ENCODE peak calls at places on chromosomes 16 and 17, in four cellular contexts. One of them, this sample, is unnamed. For H3K4me1, the result is how much of the 10 kb centered on the place peaks cover.

GRCh38 chr17:43750154-43750553 is 8.4 kb downstream of the SOST start:
- DNase-seq in upper lobe of left lung: no peak
- DNase-seq in right lobe of liver: no peak
- DNase-seq in testis: no peak
- DNase-seq in this sample: no peak

GRCh38 chr17:72901098-72901497 is 191.4 kb downstream of the SLC39A11 start:
- DNase-seq in upper lobe of left lung: no peak
- DNase-seq in right lobe of liver: no peak
- DNase-seq in testis: no peak
- DNase-seq in this sample: no peak

GRCh38 chr17:7589204-7589868 is 558 bp downstream of the SOX15 start:
- DNase-seq in testis: peak
- DNase-seq in upper lobe of left lung: peak
- DNase-seq in right lobe of liver: peak
- DNase-seq in this sample: peak

GRCh38 chr16:66295761-66296546 is 70.5 kb upstream of the CDH5 start:
- DNase-seq in upper lobe of left lung: no peak
- DNase-seq in right lobe of liver: no peak
- DNase-seq in testis: no peak
- DNase-seq in this sample: peak

GRCh38 chr17:67123692-67124091 is 79.3 kb downstream of the CACNG1 start:
- DNase-seq in right lobe of liver: no peak
- DNase-seq in upper lobe of left lung: no peak
- DNase-seq in testis: no peak
- DNase-seq in this sample: no peak

GRCh38 chr17:10073026-10073425 is 125.4 kb downstream of the GAS7 start:
- DNase-seq in right lobe of liver: no peak
- DNase-seq in testis: no peak
- DNase-seq in upper lobe of left lung: no peak
- DNase-seq in this sample: no peak

GRCh38 chr16:85369741-85370528 is 243.2 kb upstream of the GSE1 start:
- DNase-seq in testis: peak
- DNase-seq in upper lobe of left lung: peak
- DNase-seq in right lobe of liver: no peak
- DNase-seq in this sample: peak

GRCh38 chr17:12853921-12854320 is 64.6 kb downstream of the ARHGAP44 start:
- DNase-seq in testis: no peak
- DNase-seq in upper lobe of left lung: no peak
- DNase-seq in right lobe of liver: no peak
- DNase-seq in this sample: no peak

GRCh38 chr17:1058423-1059130 is 61.6 kb downstream of the TIMM22 start:
- DNase-seq in right lobe of liver: peak
- DNase-seq in testis: no peak
- DNase-seq in upper lobe of left lung: peak
- DNase-seq in this sample: peak

GRCh38 chr17:74852237-74853047 is 7.2 kb downstream of the GRIN2C start:
- DNase-seq in right lobe of liver: no peak
- DNase-seq in upper lobe of left lung: peak
- DNase-seq in testis: no peak
- DNase-seq in this sample: no peak

GRCh38 chr17:74853669-74854068 is 6.0 kb downstream of the GRIN2C start:
- DNase-seq in right lobe of liver: no peak
- DNase-seq in testis: no peak
- DNase-seq in upper lobe of left lung: no peak
- DNase-seq in this sample: no peak

GRCh38 chr17:74851612-74852236 is 8.0 kb downstream of the GRIN2C start:
- DNase-seq in upper lobe of left lung: no peak
- DNase-seq in right lobe of liver: no peak
- DNase-seq in testis: no peak
- DNase-seq in this sample: no peak

GRCh38 chr17:74854792-74855191 is 4.9 kb downstream of the GRIN2C start:
- DNase-seq in upper lobe of left lung: no peak
- DNase-seq in right lobe of liver: no peak
- DNase-seq in testis: no peak
- DNase-seq in this sample: no peak

GRCh38 chr17:74853048-74853397 is 6.7 kb downstream of the GRIN2C start:
- DNase-seq in testis: no peak
- DNase-seq in upper lobe of left lung: no peak
- DNase-seq in right lobe of liver: no peak
- DNase-seq in this sample: no peak
- TF ChIP-seq POLR2A in testis: no peak
- TF ChIP-seq POLR2A in upper lobe of left lung: no peak
- TF ChIP-seq POLR2A in right lobe of liver: no peak
- TF ChIP-seq POLR2A in this sample: no peak

GRCh38 chr17:57946798-57947358 is 8.3 kb downstream of the CUEDC1 start:
- DNase-seq in testis: peak
- DNase-seq in upper lobe of left lung: peak
- DNase-seq in right lobe of liver: peak
- DNase-seq in this sample: peak

GRCh38 chr17:57949649-57950048 is 5.6 kb downstream of the CUEDC1 start:
- DNase-seq in upper lobe of left lung: peak
- DNase-seq in testis: no peak
- DNase-seq in right lobe of liver: no peak
- DNase-seq in this sample: no peak

GRCh38 chr17:57947369-57947768 is 7.8 kb downstream of the CUEDC1 start:
- DNase-seq in upper lobe of left lung: no peak
- DNase-seq in testis: no peak
- DNase-seq in right lobe of liver: no peak
- DNase-seq in this sample: no peak

GRCh38 chr17:57948169-57948554 is 7.0 kb downstream of the CUEDC1 start:
- DNase-seq in right lobe of liver: no peak
- DNase-seq in testis: no peak
- DNase-seq in upper lobe of left lung: no peak
- DNase-seq in this sample: no peak

GRCh38 chr17:57948555-57949420 is 6.4 kb downstream of the CUEDC1 start:
- DNase-seq in right lobe of liver: no peak
- DNase-seq in testis: no peak
- DNase-seq in upper lobe of left lung: peak
- DNase-seq in this sample: no peak
- TF ChIP-seq CTCF in right lobe of liver: no peak
- TF ChIP-seq CTCF in testis: no peak
- TF ChIP-seq CTCF in upper lobe of left lung: no peak
- TF ChIP-seq CTCF in this sample: no peak

DNA sequence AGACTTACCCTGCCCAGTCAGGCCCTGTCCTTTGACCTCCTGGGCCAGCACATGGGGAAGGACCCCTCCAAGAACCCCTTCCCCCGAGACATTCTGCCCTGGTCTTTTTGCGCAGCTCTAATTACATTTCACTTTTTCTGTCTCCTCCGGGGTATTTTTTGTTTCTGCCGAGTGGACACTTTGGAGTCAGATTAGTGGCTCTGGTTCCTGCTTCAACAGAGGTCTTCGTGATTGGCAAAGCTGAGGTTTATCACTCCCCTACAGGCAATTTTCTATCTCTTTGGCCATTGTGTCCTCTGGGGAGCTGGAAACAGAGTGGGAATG is 23.5 kb downstream of the ANKRD40 start:
- DNase-seq in upper lobe of left lung: no peak
- DNase-seq in testis: no peak
- DNase-seq in right lobe of liver: no peak
- DNase-seq in this sample: no peak
- H3K4me1 ChIP-seq in upper lobe of left lung: under half
- H3K4me1 ChIP-seq in testis: under half
- H3K4me1 ChIP-seq in right lobe of liver: half or more
- H3K4me1 ChIP-seq in this sample: half or more

GRCh38 chr17:57997085-57997809 is 9.2 kb upstream of the VEZF1 start:
- DNase-seq in right lobe of liver: no peak
- DNase-seq in upper lobe of left lung: no peak
- DNase-seq in testis: no peak
- DNase-seq in this sample: no peak

GRCh38 chr17:57993471-57994365 is 5.7 kb upstream of the VEZF1 start:
- DNase-seq in testis: no peak
- DNase-seq in right lobe of liver: no peak
- DNase-seq in upper lobe of left lung: peak
- DNase-seq in this sample: no peak

GRCh38 chr17:57991537-57991936 is 3.5 kb upstream of the VEZF1 start:
- DNase-seq in right lobe of liver: no peak
- DNase-seq in testis: no peak
- DNase-seq in upper lobe of left lung: no peak
- DNase-seq in this sample: no peak

GRCh38 chr17:57995076-57995956 is 7.3 kb upstream of the VEZF1 start:
- DNase-seq in right lobe of liver: no peak
- DNase-seq in upper lobe of left lung: peak
- DNase-seq in testis: peak
- DNase-seq in this sample: peak

GRCh38 chr17:57994436-57994835 is 6.4 kb upstream of the VEZF1 start:
- DNase-seq in right lobe of liver: no peak
- DNase-seq in upper lobe of left lung: no peak
- DNase-seq in testis: no peak
- DNase-seq in this sample: no peak
- TF ChIP-seq POLR2A in right lobe of liver: no peak
- TF ChIP-seq POLR2A in upper lobe of left lung: no peak
- TF ChIP-seq POLR2A in testis: no peak
- TF ChIP-seq POLR2A in this sample: no peak

GRCh38 chr16:20260215-20261009 is 66.9 kb downstream of the GP2 start:
- DNase-seq in right lobe of liver: no peak
- DNase-seq in testis: no peak
- DNase-seq in upper lobe of left lung: no peak
- DNase-seq in this sample: no peak
- TF ChIP-seq CTCF in right lobe of liver: no peak
- TF ChIP-seq CTCF in testis: no peak
- TF ChIP-seq CTCF in upper lobe of left lung: no peak
- TF ChIP-seq CTCF in this sample: no peak

GRCh38 chr16:61858996-61859395 is 177.2 kb downstream of the CDH8 start:
- DNase-seq in right lobe of liver: no peak
- DNase-seq in testis: no peak
- DNase-seq in upper lobe of left lung: no peak
- DNase-seq in this sample: no peak

GRCh38 chr16:61862756-61863155 is 173.5 kb downstream of the CDH8 start:
- DNase-seq in testis: no peak
- DNase-seq in upper lobe of left lung: no peak
- DNase-seq in right lobe of liver: no peak
- DNase-seq in this sample: no peak

DNA sequence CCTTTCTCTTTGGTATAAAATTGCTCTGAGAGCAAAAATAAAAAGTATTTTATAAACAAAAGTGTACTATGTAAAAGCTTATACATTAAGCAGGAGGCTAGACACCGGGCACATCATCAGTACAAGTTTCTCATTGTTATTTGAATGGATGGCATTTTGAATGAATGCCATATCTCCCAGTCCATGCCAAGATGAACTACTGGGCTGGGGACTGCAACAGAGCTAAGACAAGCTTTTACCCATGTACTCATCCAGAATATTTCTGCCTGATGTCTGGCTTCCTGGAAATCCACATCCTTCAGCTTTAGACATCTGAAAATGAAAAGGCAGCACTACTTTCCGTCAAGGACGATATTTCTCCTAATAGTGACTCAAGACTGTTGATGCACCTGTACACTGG is 174.0 kb downstream of the CDH8 start:
- DNase-seq in upper lobe of left lung: no peak
- DNase-seq in right lobe of liver: no peak
- DNase-seq in testis: no peak
- DNase-seq in this sample: no peak
- H3K4me1 ChIP-seq in upper lobe of left lung: under half
- H3K4me1 ChIP-seq in right lobe of liver: under half
- H3K4me1 ChIP-seq in testis: under half
- H3K4me1 ChIP-seq in this sample: under half

DNA sequence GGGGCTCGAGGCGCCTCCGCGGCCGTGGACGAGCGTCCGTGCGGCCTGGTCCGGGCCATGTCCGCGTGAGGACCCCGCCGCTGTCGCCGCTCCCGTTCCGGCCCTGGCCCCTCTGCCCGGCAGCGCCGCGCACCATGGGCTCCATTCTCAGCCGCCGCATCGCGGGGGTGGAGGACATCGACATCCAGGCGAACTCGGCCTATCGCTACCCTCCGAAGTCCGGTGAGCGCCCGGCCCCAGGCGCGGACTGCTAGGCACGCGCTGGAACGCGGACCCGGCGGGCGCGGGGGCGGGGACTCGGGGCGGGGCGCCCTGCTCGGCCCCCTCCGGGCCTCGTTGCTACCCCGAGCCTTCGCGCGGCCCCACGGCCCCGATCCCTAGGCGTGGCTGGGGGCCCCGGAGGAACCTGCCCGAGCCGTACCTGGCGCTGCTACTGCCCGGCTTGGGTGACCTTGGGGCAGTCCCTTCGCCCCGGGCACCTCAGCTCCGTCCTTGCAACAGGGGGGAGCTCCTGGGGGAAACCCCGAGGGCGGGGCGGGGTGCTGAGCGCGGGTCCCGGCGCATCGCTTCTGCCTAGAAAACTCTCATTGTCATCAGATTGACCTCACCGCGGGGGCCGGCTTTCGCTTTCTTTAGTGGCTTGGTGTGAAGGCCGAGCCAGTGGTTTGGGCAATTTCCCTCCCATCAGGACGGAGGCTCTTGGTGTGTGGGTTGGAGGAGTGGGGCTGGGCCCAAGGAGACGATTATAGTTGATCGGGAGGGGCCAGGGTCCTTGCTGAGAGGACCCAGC is 396 bp downstream of the MGRN1 start:
- DNase-seq in right lobe of liver: peak
- DNase-seq in upper lobe of left lung: peak
- DNase-seq in testis: peak
- DNase-seq in this sample: peak
- TF ChIP-seq POLR2A in right lobe of liver: peak
- TF ChIP-seq POLR2A in upper lobe of left lung: peak
- TF ChIP-seq POLR2A in testis: peak
- TF ChIP-seq POLR2A in this sample: no peak

GRCh38 chr17:45060824-45061605 is at the start of gene NMT1:
- DNase-seq in testis: peak
- DNase-seq in right lobe of liver: peak
- DNase-seq in upper lobe of left lung: peak
- DNase-seq in this sample: peak
- TF ChIP-seq CTCF in testis: no peak
- TF ChIP-seq CTCF in right lobe of liver: no peak
- TF ChIP-seq CTCF in upper lobe of left lung: no peak
- TF ChIP-seq CTCF in this sample: no peak

GRCh38 chr16:88772871-88773811 is 11.9 kb downstream of the PIEZO1 start:
- DNase-seq in testis: peak
- DNase-seq in right lobe of liver: no peak
- DNase-seq in upper lobe of left lung: peak
- DNase-seq in this sample: no peak

GRCh38 chr16:88770459-88771293 is 14.3 kb downstream of the PIEZO1 start:
- DNase-seq in testis: no peak
- DNase-seq in upper lobe of left lung: peak
- DNase-seq in right lobe of liver: peak
- DNase-seq in this sample: peak

GRCh38 chr16:88769617-88770458 is 15.2 kb downstream of the PIEZO1 start:
- DNase-seq in right lobe of liver: peak
- DNase-seq in upper lobe of left lung: peak
- DNase-seq in testis: no peak
- DNase-seq in this sample: no peak

GRCh38 chr16:88773812-88774291 is 11.2 kb downstream of the PIEZO1 start:
- DNase-seq in upper lobe of left lung: peak
- DNase-seq in testis: no peak
- DNase-seq in right lobe of liver: no peak
- DNase-seq in this sample: peak

DNA sequence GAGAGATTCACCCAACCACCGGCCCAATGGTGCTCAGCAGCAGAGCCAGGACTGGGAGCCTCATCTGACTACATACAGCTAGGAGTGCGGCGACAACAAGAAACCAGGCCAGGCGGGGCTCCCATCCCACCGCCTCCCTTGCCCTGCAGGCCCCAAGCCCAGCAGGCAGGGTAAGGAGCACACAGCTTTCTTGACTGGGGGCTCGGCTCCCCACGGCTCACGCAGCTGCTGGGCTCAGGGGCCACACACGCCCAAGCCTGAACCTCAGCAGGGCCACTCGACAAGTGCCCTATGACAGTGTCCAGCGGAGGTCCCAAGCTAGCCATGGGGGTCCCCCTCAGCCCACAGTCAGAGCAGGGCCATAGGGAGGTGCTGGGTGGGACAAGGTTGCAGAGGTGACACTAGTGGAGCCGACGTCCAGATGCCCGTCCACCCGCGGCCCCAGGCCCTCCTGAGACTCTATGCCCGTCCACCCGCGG is 13.7 kb downstream of the PIEZO1 start:
- DNase-seq in right lobe of liver: no peak
- DNase-seq in upper lobe of left lung: no peak
- DNase-seq in testis: no peak
- DNase-seq in this sample: no peak
- H3K4me1 ChIP-seq in right lobe of liver: under half
- H3K4me1 ChIP-seq in upper lobe of left lung: half or more
- H3K4me1 ChIP-seq in testis: under half
- H3K4me1 ChIP-seq in this sample: half or more

This sample was measured in stomach.